ENCODE peak calls at places on chromosome 21, in ten cellular contexts. B is fibroblast of mammary gland, Q is vagina, N is cardiac muscle cell, M is tibial artery, E is HCT116, L is left ventricle myocardium inferior, D is right lobe of liver, G is endothelial cell, W is osteocyte. V is an unnamed sample.

GRCh38 chr21:41170442-41170841 is 2.5 kb downstream of the BACE2 start:
- DNase-seq in D (no peak), W (no peak), G (peak), L (peak), B (peak), M (no peak), E (no peak), N (peak), Q (no peak), V (peak)

GRCh38 chr21:46636550-46637289 is 1.2 kb downstream of the PRMT2 start:
- DNase-seq in Q (no peak), M (no peak), N (no peak), L (no peak), D (no peak), B (no peak), W (no peak), E (no peak), G (no peak), V (no peak)

GRCh38 chr21:46253610-46254124 is 25.1 kb upstream of the LSS start:
- DNase-seq in E (no peak), N (peak), G (no peak), D (no peak), B (peak), W (no peak), L (no peak), M (no peak), Q (no peak), V (no peak)

GRCh38 chr21:35046880-35047229 is 2.2 kb downstream of the RUNX1 start:
- DNase-seq in D (no peak), M (no peak), W (no peak), Q (no peak), E (no peak), G (peak), N (no peak), L (no peak), B (no peak), V (peak)

GRCh38 chr21:19767546-19767945 is 1230.7 kb upstream of the NCAM2 start:
- DNase-seq in M (no peak), B (no peak), Q (no peak), L (no peak), W (no peak), G (no peak), N (no peak), D (no peak), E (no peak), V (peak)

GRCh38 chr21:23968722-23969647 is 1638.3 kb downstream of the MRPL39 start:
- DNase-seq in B (peak), E (no peak), D (no peak), W (no peak), N (peak), Q (no peak), L (no peak), M (no peak), G (peak), V (peak)

GRCh38 chr21:29332461-29333354 is 34.0 kb downstream of the BACH1 start:
- DNase-seq in L (no peak), N (no peak), M (no peak), W (no peak), D (no peak), Q (no peak), B (peak), E (no peak), G (no peak), V (peak)

GRCh38 chr21:45898028-45898350 is 83.6 kb upstream of the COL6A1 start:
- DNase-seq in N (no peak), W (no peak), M (no peak), B (no peak), E (no peak), D (no peak), Q (no peak), G (no peak), L (peak), V (no peak)

GRCh38 chr21:46503922-46504539 is 45.3 kb downstream of the DIP2A start:
- DNase-seq in N (no peak), W (no peak), B (no peak), D (no peak), M (no peak), L (no peak), E (no peak), Q (no peak), G (no peak), V (no peak)

GRCh38 chr21:46328151-46328550 is 4.2 kb downstream of the PCNT start:
- DNase-seq in N (no peak), M (no peak), E (no peak), L (no peak), D (no peak), W (no peak), B (no peak), Q (no peak), G (no peak), V (no peak)

GRCh38 chr21:38716942-38717341 is 88.8 kb upstream of the ETS2 start:
- DNase-seq in N (no peak), E (no peak), D (no peak), G (no peak), M (no peak), L (no peak), Q (no peak), W (no peak), B (peak), V (peak)

GRCh38 chr21:35179990-35180557 is 131.0 kb upstream of the RUNX1 start:
- DNase-seq in Q (no peak), N (no peak), L (no peak), G (no peak), D (no peak), M (no peak), W (no peak), B (peak), E (no peak), V (peak)

GRCh38 chr21:35217504-35218060 is 168.5 kb upstream of the RUNX1 start:
- DNase-seq in D (no peak), E (peak), W (no peak), G (no peak), Q (no peak), B (peak), N (no peak), M (no peak), L (no peak), V (peak)

GRCh38 chr21:32916522-32917099 is 109.1 kb upstream of the OLIG2 start:
- DNase-seq in Q (peak), M (no peak), L (no peak), W (no peak), G (no peak), E (peak), N (no peak), B (peak), D (no peak), V (peak)
- TF ChIP-seq CTCF in Q (no peak), M (no peak), L (no peak), W (no peak), G (peak), E (peak), N (peak), B (peak), D (no peak), V (no peak)

DNA sequence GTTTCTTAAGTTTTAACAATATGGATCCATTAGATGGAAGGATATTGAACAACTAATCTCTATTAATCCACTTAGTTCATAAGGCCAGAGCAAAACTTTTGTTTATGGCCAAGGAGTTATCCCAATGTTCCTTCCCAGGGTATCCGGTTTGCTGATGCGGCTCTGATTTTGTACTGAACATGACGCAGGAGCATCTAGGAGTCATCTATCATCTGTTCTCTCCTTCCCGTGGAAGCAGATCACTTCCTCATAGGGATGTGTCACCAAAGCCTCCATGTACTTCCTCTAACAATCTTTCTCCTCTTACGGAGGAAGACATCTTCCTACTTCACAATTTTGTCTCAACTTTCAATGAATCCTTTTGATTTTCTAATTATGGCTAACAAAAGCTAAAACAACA is 206.6 kb downstream of the APP start:
- DNase-seq in Q (no peak), W (no peak), E (no peak), G (no peak), L (no peak), D (no peak), M (no peak), N (no peak), B (peak), V (peak)
- TF ChIP-seq CTCF in Q (no peak), W (no peak), E (no peak), G (no peak), L (no peak), D (no peak), M (no peak), N (no peak), B (no peak), V (no peak)

DNA sequence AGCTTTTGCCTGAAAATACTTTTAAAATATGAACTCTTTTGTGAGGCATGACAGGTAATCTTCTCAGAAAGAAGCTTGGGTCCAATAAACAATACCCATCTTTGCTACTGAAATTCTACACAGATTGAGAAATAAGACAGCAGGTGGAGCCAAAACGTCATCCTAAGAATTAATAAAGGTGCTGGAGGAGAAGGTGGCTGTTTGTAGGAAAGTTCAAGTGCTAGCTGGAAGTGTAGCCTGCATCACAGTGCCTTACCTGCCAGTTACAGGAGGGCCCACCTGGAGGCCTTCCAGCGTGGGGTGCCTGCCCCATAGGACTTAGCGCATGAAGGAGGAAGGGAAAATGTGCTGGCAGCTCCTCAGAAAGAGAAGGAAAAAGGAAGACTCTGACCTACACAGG is 93.7 kb downstream of the TTC3 start:
- DNase-seq in E (peak), B (no peak), W (no peak), G (no peak), L (no peak), N (peak), Q (no peak), M (no peak), D (no peak), V (peak)
- TF ChIP-seq CTCF in E (peak), B (no peak), W (peak), G (no peak), L (peak), N (no peak), Q (no peak), M (no peak), D (peak), V (peak)

DNA sequence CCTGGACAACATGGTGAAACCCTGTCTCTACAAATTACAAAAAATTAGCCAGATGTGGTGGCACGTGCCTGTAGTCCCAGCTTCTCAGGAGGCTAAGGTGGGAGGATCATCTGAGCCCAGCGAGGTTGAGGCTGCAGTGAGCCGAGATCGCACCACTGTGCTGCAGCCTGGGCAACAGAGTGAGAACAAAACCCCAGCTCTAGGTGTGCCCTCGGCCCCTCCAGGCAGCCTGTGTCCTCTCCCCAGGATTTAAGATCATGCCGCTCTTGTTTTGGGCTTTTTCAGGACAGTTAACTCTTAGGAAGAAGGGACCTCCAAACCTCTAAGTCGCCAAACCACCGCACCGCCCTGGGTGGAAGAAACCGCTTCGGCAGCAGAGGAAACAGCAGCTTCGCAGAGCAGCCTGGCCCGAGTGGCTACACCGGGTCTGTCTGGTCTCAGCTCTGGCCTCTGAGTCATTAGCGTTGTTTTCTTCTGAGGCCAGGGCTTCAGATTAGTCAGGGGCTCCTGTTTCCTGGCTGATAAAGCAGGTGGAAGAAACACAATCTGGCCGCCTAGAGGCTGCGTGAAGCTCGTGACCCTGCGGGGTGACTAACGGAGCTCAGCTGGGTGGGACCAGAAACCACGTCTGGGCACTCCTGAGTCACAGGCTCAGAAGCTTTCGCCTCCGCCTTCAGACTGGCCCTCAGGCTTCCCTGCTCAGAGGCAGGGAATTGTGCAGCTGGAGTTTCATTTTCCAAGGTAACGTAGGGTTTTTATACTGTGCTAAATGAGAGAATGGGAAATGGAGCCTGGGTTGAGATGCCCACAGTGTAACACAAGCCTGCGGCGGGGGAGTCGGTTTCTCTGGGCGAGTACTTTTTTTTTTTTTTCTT is 44.7 kb downstream of the CHAF1B start:
- DNase-seq in N (peak), W (peak), G (peak), Q (peak), L (peak), M (peak), B (peak), D (peak), E (peak), V (peak)
- TF ChIP-seq CTCF in N (peak), W (no peak), G (peak), Q (no peak), L (no peak), M (peak), B (no peak), D (no peak), E (no peak), V (no peak)

DNA sequence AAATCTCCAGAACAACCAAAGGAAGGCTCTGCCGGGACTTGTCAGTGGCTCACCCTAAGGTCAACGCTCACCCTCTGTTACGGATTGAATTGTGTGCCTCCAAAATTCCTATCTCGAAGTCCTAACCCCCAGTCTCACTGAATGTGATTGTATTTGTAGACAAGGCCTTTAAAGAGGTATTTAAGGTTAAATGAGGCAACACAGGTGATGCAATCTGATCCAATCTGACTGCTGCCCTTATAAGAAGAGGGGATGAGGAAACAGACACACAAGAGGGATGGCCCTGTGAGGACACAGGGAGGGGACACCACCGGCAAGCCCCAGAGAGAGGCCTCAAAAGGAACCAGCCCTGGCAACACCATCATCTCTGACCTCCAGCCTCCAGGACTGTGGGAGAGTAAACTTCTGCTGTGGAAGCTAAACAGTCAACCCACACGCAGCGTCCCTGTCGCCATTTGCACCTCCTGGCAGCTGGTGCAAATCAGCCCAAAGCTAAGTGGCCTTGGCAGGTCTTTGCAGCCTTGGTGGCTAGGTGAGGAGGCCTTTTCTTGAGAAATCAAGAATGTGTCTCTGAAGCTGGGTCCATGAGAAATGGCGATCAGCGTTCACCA is 24.2 kb downstream of the UBASH3A start:
- DNase-seq in M (peak), W (no peak), E (no peak), B (no peak), Q (no peak), D (no peak), L (no peak), N (no peak), G (no peak), V (no peak)
- TF ChIP-seq CTCF in M (no peak), W (no peak), E (no peak), B (no peak), Q (no peak), D (no peak), L (no peak), N (no peak), G (no peak), V (no peak)

GRCh38 chr21:44485796-44486195 is 30.5 kb downstream of the LRRC3 start:
- DNase-seq in E (no peak), M (no peak), D (peak), B (no peak), W (no peak), L (no peak), N (no peak), Q (no peak), G (no peak), V (no peak)

GRCh38 chr21:44485254-44485793 is 30.0 kb downstream of the LRRC3 start:
- DNase-seq in B (peak), W (no peak), G (no peak), M (no peak), N (peak), E (peak), L (no peak), D (peak), Q (no peak), V (no peak)

GRCh38 chr21:44486302-44486701 is 31.0 kb downstream of the LRRC3 start:
- DNase-seq in Q (no peak), E (no peak), W (no peak), M (no peak), N (no peak), B (no peak), L (no peak), G (no peak), D (peak), V (no peak)

GRCh38 chr21:44489962-44490361 is 34.7 kb downstream of the LRRC3 start:
- DNase-seq in Q (no peak), N (no peak), B (no peak), G (no peak), D (no peak), M (no peak), W (no peak), L (no peak), E (peak), V (no peak)

DNA sequence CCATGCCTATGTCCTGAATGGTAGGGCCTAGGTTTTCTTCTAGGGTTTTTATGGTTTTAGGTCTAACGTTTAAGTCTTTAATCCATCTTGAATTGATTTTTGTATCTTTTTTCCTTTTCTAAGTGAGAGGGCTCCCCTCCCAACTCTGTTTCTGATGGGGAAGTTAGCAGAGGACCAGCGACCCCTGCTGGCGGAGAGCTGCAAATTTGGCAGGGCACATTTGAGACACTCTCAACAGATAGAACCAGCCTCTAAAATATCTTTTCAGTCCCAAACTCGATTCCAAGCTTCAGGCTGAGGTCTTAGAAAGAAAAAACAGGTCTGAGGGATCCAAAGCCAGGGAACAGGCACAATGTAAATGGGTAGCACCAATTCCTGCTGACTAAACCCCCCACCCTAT is 32.5 kb downstream of the LRRC3 start:
- DNase-seq in L (no peak), B (peak), D (peak), E (peak), N (no peak), G (no peak), Q (no peak), M (no peak), W (no peak), V (peak)
- TF ChIP-seq CTCF in L (peak), B (peak), D (peak), E (no peak), N (peak), G (peak), Q (no peak), M (no peak), W (peak), V (peak)

GRCh38 chr21:30831194-30831765 is 1.7 kb upstream of the KRTAP7-1 start:
- DNase-seq in D (no peak), Q (no peak), L (no peak), E (peak), N (peak), B (peak), W (no peak), M (no peak), G (peak), V (peak)
- TF ChIP-seq CTCF in D (peak), Q (no peak), L (peak), E (no peak), N (no peak), B (peak), W (peak), M (no peak), G (peak), V (peak)

GRCh38 chr21:31786164-31786920 is 54.4 kb upstream of the SCAF4 start:
- DNase-seq in D (no peak), E (no peak), N (no peak), L (no peak), W (no peak), B (no peak), Q (no peak), M (no peak), G (no peak), V (no peak)
- TF ChIP-seq CTCF in D (no peak), E (no peak), N (no peak), L (no peak), W (no peak), B (no peak), Q (no peak), M (no peak), G (peak), V (no peak)

GRCh38 chr21:16455978-16456377 is 726.2 kb downstream of the USP25 start:
- DNase-seq in B (peak), E (no peak), M (no peak), D (no peak), W (no peak), L (no peak), Q (no peak), G (no peak), N (peak), V (no peak)

GRCh38 chr21:16455526-16455925 is 725.7 kb downstream of the USP25 start:
- DNase-seq in B (no peak), G (no peak), M (no peak), W (no peak), E (no peak), Q (no peak), N (no peak), L (no peak), D (no peak), V (no peak)

GRCh38 chr21:16457498-16457897 is 727.7 kb downstream of the USP25 start:
- DNase-seq in N (peak), G (no peak), Q (no peak), W (no peak), D (no peak), M (no peak), L (no peak), B (no peak), E (no peak), V (no peak)

GRCh38 chr21:16454371-16454770 is 724.6 kb downstream of the USP25 start:
- DNase-seq in M (no peak), E (no peak), B (peak), Q (no peak), W (no peak), G (no peak), L (no peak), D (no peak), N (no peak), V (peak)
- TF ChIP-seq CTCF in M (peak), E (no peak), B (peak), Q (no peak), W (peak), G (no peak), L (peak), D (peak), N (peak), V (peak)

DNA sequence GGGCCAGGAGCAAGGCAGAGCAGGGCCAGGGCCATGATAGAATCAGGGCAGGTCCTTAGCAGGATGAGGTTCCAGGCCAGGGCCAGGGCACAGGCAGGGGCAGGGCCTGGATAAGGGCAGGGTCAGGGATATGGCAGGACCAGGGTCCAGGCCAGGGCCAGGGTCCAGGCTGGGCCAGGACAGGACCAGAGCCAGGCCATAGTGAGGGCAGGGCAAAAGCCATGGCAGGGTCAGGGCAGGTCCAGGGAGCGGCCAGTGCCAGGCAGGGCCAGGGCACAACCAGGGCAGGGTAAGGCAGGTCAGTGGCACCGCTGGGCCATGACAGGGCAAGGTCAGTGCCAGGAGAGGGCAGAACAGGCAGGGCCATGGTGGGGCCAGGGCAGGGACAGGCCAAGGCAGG is 152.2 kb downstream of the LIPI start:
- DNase-seq in N (no peak), M (no peak), E (no peak), D (peak), B (no peak), W (no peak), Q (no peak), G (no peak), L (no peak), V (no peak)
- TF ChIP-seq CTCF in N (no peak), M (no peak), E (no peak), D (no peak), B (no peak), W (no peak), Q (no peak), G (no peak), L (no peak), V (no peak)

V was measured in MCF 10A.